ENCODE peak calls at places on chromosomes 3 and 15, in four cellular contexts. One of them, this sample, is unnamed.

GRCh38 chr15:75640483-75641175 is 605 bp upstream of the IMP3 start:
- DNase-seq in body of pancreas: peak; percentile 14
- DNase-seq in A549: peak; percentile 78
- DNase-seq in endothelial cell of umbilical vein: peak; percentile 77
- DNase-seq in this sample: peak; percentile 46

GRCh38 chr3:51535146-51536019 is 3.1 kb upstream of the RAD54L2 start:
- DNase-seq in body of pancreas: no peak
- DNase-seq in A549: no peak
- DNase-seq in endothelial cell of umbilical vein: no peak
- DNase-seq in this sample: no peak

GRCh38 chr3:138440596-138440995 is 6.2 kb downstream of the ESYT3 start:
- DNase-seq in body of pancreas: no peak
- DNase-seq in A549: no peak
- DNase-seq in endothelial cell of umbilical vein: no peak
- DNase-seq in this sample: no peak

GRCh38 chr3:89375451-89375850 is 268.0 kb downstream of the EPHA3 start:
- DNase-seq in body of pancreas: no peak
- DNase-seq in A549: no peak
- DNase-seq in endothelial cell of umbilical vein: no peak
- DNase-seq in this sample: no peak

GRCh38 chr3:114498779-114499370 is 205.0 kb downstream of the TIGIT start:
- DNase-seq in body of pancreas: no peak
- DNase-seq in A549: peak; percentile 51
- DNase-seq in endothelial cell of umbilical vein: no peak
- DNase-seq in this sample: peak; percentile 72

GRCh38 chr3:59759298-59760169 is 709.7 kb upstream of the CFAP20DC start:
- DNase-seq in body of pancreas: no peak
- DNase-seq in A549: no peak
- DNase-seq in endothelial cell of umbilical vein: no peak
- DNase-seq in this sample: peak; percentile 25

GRCh38 chr3:118811333-118811732 is 223.3 kb downstream of the IGSF11 start:
- DNase-seq in body of pancreas: no peak
- DNase-seq in A549: no peak
- DNase-seq in endothelial cell of umbilical vein: no peak
- DNase-seq in this sample: no peak

GRCh38 chr15:57468486-57468885 is 92.2 kb downstream of the CGNL1 start:
- DNase-seq in body of pancreas: no peak
- DNase-seq in A549: no peak
- DNase-seq in endothelial cell of umbilical vein: no peak
- DNase-seq in this sample: no peak

GRCh38 chr3:129663045-129663446 is 56.6 kb upstream of the PLXND1 start:
- DNase-seq in body of pancreas: no peak
- DNase-seq in A549: peak; percentile 42
- DNase-seq in endothelial cell of umbilical vein: no peak
- DNase-seq in this sample: no peak

GRCh38 chr3:171379281-171379680 is 80.9 kb downstream of the TNIK start:
- DNase-seq in body of pancreas: no peak
- DNase-seq in A549: no peak
- DNase-seq in endothelial cell of umbilical vein: no peak
- DNase-seq in this sample: peak; percentile 21

GRCh38 chr3:31978553-31978952 is 2.5 kb downstream of the OSBPL10 start:
- DNase-seq in body of pancreas: no peak
- DNase-seq in A549: no peak
- DNase-seq in endothelial cell of umbilical vein: no peak
- DNase-seq in this sample: no peak

GRCh38 chr15:64105113-64105704 is 9.4 kb downstream of the SNX1 start:
- DNase-seq in body of pancreas: no peak
- DNase-seq in A549: no peak
- DNase-seq in endothelial cell of umbilical vein: peak; percentile 37
- DNase-seq in this sample: peak; percentile 38

GRCh38 chr15:89649013-89649625 is 6.1 kb downstream of the KIF7 start:
- DNase-seq in body of pancreas: no peak
- DNase-seq in A549: no peak
- DNase-seq in endothelial cell of umbilical vein: no peak
- DNase-seq in this sample: no peak

GRCh38 chr3:72748659-72749058 is 99.6 kb downstream of the SHQ1 start:
- DNase-seq in body of pancreas: no peak
- DNase-seq in A549: no peak
- DNase-seq in endothelial cell of umbilical vein: no peak
- DNase-seq in this sample: no peak

GRCh38 chr3:133021206-133021605 is 17.0 kb upstream of the TMEM108 start:
- DNase-seq in body of pancreas: no peak
- DNase-seq in A549: no peak
- DNase-seq in endothelial cell of umbilical vein: no peak
- DNase-seq in this sample: no peak

GRCh38 chr15:89803941-89804800 is 10.5 kb downstream of the ANPEP start:
- DNase-seq in body of pancreas: peak; percentile 78
- DNase-seq in A549: no peak
- DNase-seq in endothelial cell of umbilical vein: no peak
- DNase-seq in this sample: no peak

GRCh38 chr3:169278667-169279066 is 384.8 kb downstream of the MECOM start:
- DNase-seq in body of pancreas: no peak
- DNase-seq in A549: no peak
- DNase-seq in endothelial cell of umbilical vein: no peak
- DNase-seq in this sample: no peak

GRCh38 chr15:63109498-63110290 is 12.0 kb upstream of the LACTB start:
- DNase-seq in body of pancreas: no peak
- DNase-seq in A549: no peak
- DNase-seq in endothelial cell of umbilical vein: no peak
- DNase-seq in this sample: no peak

GRCh38 chr3:24033818-24034217 is 88.7 kb downstream of the NR1D2 start:
- DNase-seq in body of pancreas: no peak
- DNase-seq in A549: no peak
- DNase-seq in endothelial cell of umbilical vein: no peak
- DNase-seq in this sample: no peak

GRCh38 chr15:44314512-44314911 is 26.0 kb downstream of the GOLM2 start:
- DNase-seq in body of pancreas: no peak
- DNase-seq in A549: no peak
- DNase-seq in endothelial cell of umbilical vein: no peak
- DNase-seq in this sample: no peak

GRCh38 chr3:60856299-60857046 is 394.8 kb downstream of the FHIT start:
- DNase-seq in body of pancreas: no peak
- DNase-seq in A549: no peak
- DNase-seq in endothelial cell of umbilical vein: no peak
- DNase-seq in this sample: no peak

GRCh38 chr3:171351676-171352075 is 108.5 kb downstream of the TNIK start:
- DNase-seq in body of pancreas: no peak
- DNase-seq in A549: no peak
- DNase-seq in endothelial cell of umbilical vein: peak; percentile 52
- DNase-seq in this sample: no peak

GRCh38 chr3:38548154-38548931 is 52.2 kb downstream of the EXOG start:
- DNase-seq in body of pancreas: no peak
- DNase-seq in A549: no peak
- DNase-seq in endothelial cell of umbilical vein: no peak
- DNase-seq in this sample: peak; percentile 2

GRCh38 chr3:17138246-17139039 is 253.7 kb downstream of the PLCL2 start:
- DNase-seq in body of pancreas: no peak
- DNase-seq in A549: no peak
- DNase-seq in endothelial cell of umbilical vein: no peak
- DNase-seq in this sample: no peak

GRCh38 chr3:161691677-161692076 is 195.1 kb downstream of the OTOL1 start:
- DNase-seq in body of pancreas: no peak
- DNase-seq in A549: no peak
- DNase-seq in endothelial cell of umbilical vein: no peak
- DNase-seq in this sample: no peak

GRCh38 chr3:52055537-52056351 is 627 bp downstream of the DUSP7 start:
- DNase-seq in body of pancreas: peak; percentile 51
- DNase-seq in A549: peak; percentile 23
- DNase-seq in endothelial cell of umbilical vein: peak; percentile 58
- DNase-seq in this sample: no peak

GRCh38 chr15:67405208-67406191 is 115.4 kb upstream of the C15orf61 start:
- DNase-seq in body of pancreas: no peak
- DNase-seq in A549: peak; percentile 13
- DNase-seq in endothelial cell of umbilical vein: no peak
- DNase-seq in this sample: no peak

GRCh38 chr3:187017511-187018230 is 87.3 kb downstream of the ST6GAL1 start:
- DNase-seq in body of pancreas: no peak
- DNase-seq in A549: no peak
- DNase-seq in endothelial cell of umbilical vein: peak; percentile 81
- DNase-seq in this sample: peak; percentile 78

GRCh38 chr3:82641701-82642100 is 880.3 kb upstream of the GBE1 start:
- DNase-seq in body of pancreas: no peak
- DNase-seq in A549: no peak
- DNase-seq in endothelial cell of umbilical vein: no peak
- DNase-seq in this sample: no peak

GRCh38 chr3:122563717-122564025 is 429 bp downstream of the PARP9 start:
- DNase-seq in body of pancreas: no peak
- DNase-seq in A549: no peak
- DNase-seq in endothelial cell of umbilical vein: no peak
- DNase-seq in this sample: peak; percentile 32

GRCh38 chr3:40211579-40211978 is 97.9 kb upstream of the EIF1B start:
- DNase-seq in body of pancreas: no peak
- DNase-seq in A549: no peak
- DNase-seq in endothelial cell of umbilical vein: no peak
- DNase-seq in this sample: no peak

GRCh38 chr3:13484861-13485590 is 4.9 kb downstream of the HDAC11 start:
- DNase-seq in body of pancreas: peak; percentile 94
- DNase-seq in A549: no peak
- DNase-seq in endothelial cell of umbilical vein: no peak
- DNase-seq in this sample: peak; percentile 46

GRCh38 chr15:63749330-63749942 is 84.3 kb downstream of the HERC1 start:
- DNase-seq in body of pancreas: no peak
- DNase-seq in A549: no peak
- DNase-seq in endothelial cell of umbilical vein: no peak
- DNase-seq in this sample: no peak

GRCh38 chr3:30685267-30685667 is 78.9 kb downstream of the TGFBR2 start:
- DNase-seq in body of pancreas: no peak
- DNase-seq in A549: no peak
- DNase-seq in endothelial cell of umbilical vein: no peak
- DNase-seq in this sample: no peak

GRCh38 chr3:144363856-144364255 is 392.2 kb downstream of the DIPK2A start:
- DNase-seq in body of pancreas: no peak
- DNase-seq in A549: no peak
- DNase-seq in endothelial cell of umbilical vein: no peak
- DNase-seq in this sample: no peak

GRCh38 chr3:144375122-144375521 is 403.5 kb downstream of the DIPK2A start:
- DNase-seq in body of pancreas: no peak
- DNase-seq in A549: no peak
- DNase-seq in endothelial cell of umbilical vein: no peak
- DNase-seq in this sample: no peak

GRCh38 chr3:144364797-144365196 is 393.2 kb downstream of the DIPK2A start:
- DNase-seq in body of pancreas: no peak
- DNase-seq in A549: no peak
- DNase-seq in endothelial cell of umbilical vein: no peak
- DNase-seq in this sample: no peak

GRCh38 chr3:144369151-144369879 is 397.7 kb downstream of the DIPK2A start:
- DNase-seq in body of pancreas: no peak
- DNase-seq in A549: no peak
- DNase-seq in endothelial cell of umbilical vein: no peak
- DNase-seq in this sample: no peak
- TF ChIP-seq CTCF in body of pancreas: no peak
- TF ChIP-seq CTCF in A549: no peak
- TF ChIP-seq CTCF in endothelial cell of umbilical vein: no peak
- TF ChIP-seq CTCF in this sample: no peak

GRCh38 chr3:127781411-127782001 is 40.8 kb downstream of the MGLL start:
- DNase-seq in body of pancreas: no peak
- DNase-seq in A549: no peak
- DNase-seq in endothelial cell of umbilical vein: no peak
- DNase-seq in this sample: no peak
- TF ChIP-seq POLR2A in body of pancreas: no peak
- TF ChIP-seq POLR2A in A549: no peak
- TF ChIP-seq POLR2A in endothelial cell of umbilical vein: no peak
- TF ChIP-seq POLR2A in this sample: no peak

GRCh38 chr3:70067860-70068479 is 68.4 kb downstream of the SAMMSON start:
- DNase-seq in body of pancreas: no peak
- DNase-seq in A549: no peak
- DNase-seq in endothelial cell of umbilical vein: no peak
- DNase-seq in this sample: no peak
- H3K27ac ChIP-seq in body of pancreas: no peak overlapping the region
- H3K27ac ChIP-seq in A549: no peak overlapping the region
- H3K27ac ChIP-seq in endothelial cell of umbilical vein: no peak overlapping the region
- H3K27ac ChIP-seq in this sample: no peak overlapping the region

DNA sequence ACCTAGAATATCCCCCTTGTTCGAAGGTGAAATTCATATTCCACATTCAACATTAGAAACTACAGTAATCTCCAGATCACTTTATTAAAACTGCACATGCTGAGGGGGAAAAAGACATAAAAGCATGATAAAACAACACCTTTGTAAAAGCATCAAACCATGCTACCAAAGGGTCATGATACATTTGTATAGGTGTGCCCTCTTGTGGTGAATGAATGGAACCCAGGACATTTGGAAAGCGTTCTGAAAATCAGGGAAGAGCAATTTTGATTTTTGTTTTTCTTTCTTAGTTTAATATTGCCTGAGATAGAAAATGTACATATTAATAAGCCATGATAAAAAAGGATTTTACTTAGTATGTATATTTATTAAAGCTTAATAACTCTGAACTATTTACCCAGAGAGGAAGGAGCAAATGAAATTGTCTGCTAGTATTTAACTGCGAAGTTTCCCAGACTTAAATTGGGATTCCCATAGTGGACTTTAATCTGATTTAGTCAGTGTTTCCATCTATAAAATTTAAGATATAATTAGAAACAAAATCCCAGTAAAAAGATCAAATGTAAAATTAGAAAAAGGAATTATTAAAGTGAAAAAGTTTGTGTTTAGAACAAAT is 105.8 kb upstream of the ARL6 start:
- DNase-seq in body of pancreas: no peak
- DNase-seq in A549: peak; percentile 1
- DNase-seq in endothelial cell of umbilical vein: peak; percentile 10
- DNase-seq in this sample: no peak
- TF ChIP-seq CTCF in body of pancreas: peak; percentile 31
- TF ChIP-seq CTCF in A549: peak; percentile 72
- TF ChIP-seq CTCF in endothelial cell of umbilical vein: peak; percentile 51
- TF ChIP-seq CTCF in this sample: peak; percentile 25